ENCODE peak calls at places on chromosomes 13 and 19, in five cellular contexts. D is OCI-LY7, Z is cardiac muscle cell, C is AG04450, N is fibroblast of lung. S is an unnamed sample.

GRCh38 chr13:30340367-30341184 is 33.2 kb upstream of the KATNAL1 start:
- DNase-seq in D (no peak), Z (peak; percentile 13), C (peak; percentile 46), N (peak; percentile 92), S (no peak)

GRCh38 chr19:46753420-46754155 is 7.3 kb upstream of the STRN4 start:
- DNase-seq in D (peak; percentile 81), Z (peak; percentile 68), C (no peak), N (no peak), S (peak; percentile 54)

GRCh38 chr13:38430761-38431160 is 81.1 kb downstream of the UFM1 start:
- DNase-seq in D (no peak), Z (no peak), C (no peak), N (no peak), S (no peak)

GRCh38 chr19:44961821-44962220 is 6.6 kb downstream of the CLPTM1 start:
- DNase-seq in D (no peak), Z (no peak), C (no peak), N (no peak), S (no peak)

GRCh38 chr19:32876236-32876918 is 6.8 kb upstream of the SLC7A9 start:
- DNase-seq in D (no peak), Z (no peak), C (no peak), N (no peak), S (no peak)

GRCh38 chr19:7734220-7735203 is 2.6 kb upstream of the CLEC4G start:
- DNase-seq in D (no peak), Z (no peak), C (no peak), N (peak; percentile 17), S (no peak)

GRCh38 chr13:52954838-52955237 is 73.8 kb upstream of the OLFM4 start:
- DNase-seq in D (no peak), Z (no peak), C (no peak), N (no peak), S (no peak)

GRCh38 chr13:79735228-79735627 is 254.3 kb downstream of the NDFIP2 start:
- DNase-seq in D (no peak), Z (no peak), C (no peak), N (peak; percentile 23), S (no peak)

GRCh38 chr19:13226983-13227382 is 76.8 kb downstream of the IER2 start:
- DNase-seq in D (no peak), Z (no peak), C (no peak), N (no peak), S (no peak)

GRCh38 chr13:40438999-40439797 is 227.2 kb downstream of the FOXO1 start:
- DNase-seq in D (peak; percentile 55), Z (no peak), C (no peak), N (peak; percentile 56), S (no peak)

GRCh38 chr19:18995804-18996241 is 37.5 kb downstream of the SUGP2 start:
- DNase-seq in D (peak; percentile 74), Z (peak; percentile 71), C (peak; percentile 91), N (peak; percentile 94), S (peak; percentile 45)

GRCh38 chr13:99792079-99792921 is 179.3 kb downstream of the ZIC5 start:
- DNase-seq in D (no peak), Z (no peak), C (no peak), N (no peak), S (no peak)

GRCh38 chr19:2230807-2231533 is 5.2 kb downstream of the PLEKHJ1 start:
- DNase-seq in D (no peak), Z (no peak), C (no peak), N (peak; percentile 51), S (no peak)

GRCh38 chr19:1748115-1748702 is 5.1 kb upstream of the ONECUT3 start:
- DNase-seq in D (peak; percentile 60), Z (no peak), C (no peak), N (no peak), S (no peak)

GRCh38 chr13:100800283-100800875 is 125.8 kb upstream of the TMTC4 start:
- DNase-seq in D (no peak), Z (no peak), C (no peak), N (no peak), S (no peak)
- TF ChIP-seq CTCF in D (no peak), Z (no peak), C (no peak), N (no peak), S (no peak)

GRCh38 chr13:41564046-41564445 is 106.7 kb downstream of the RGCC start:
- DNase-seq in D (no peak), Z (no peak), C (no peak), N (no peak), S (no peak)

GRCh38 chr13:41565221-41565620 is 107.9 kb downstream of the RGCC start:
- DNase-seq in D (no peak), Z (no peak), C (peak; percentile 79), N (peak; percentile 78), S (no peak)

GRCh38 chr13:41563501-41564001 is 106.2 kb downstream of the RGCC start:
- DNase-seq in D (no peak), Z (no peak), C (no peak), N (peak; percentile 72), S (no peak)

GRCh38 chr13:41568143-41568989 is 111.0 kb downstream of the RGCC start:
- DNase-seq in D (no peak), Z (no peak), C (no peak), N (no peak), S (no peak)

DNA sequence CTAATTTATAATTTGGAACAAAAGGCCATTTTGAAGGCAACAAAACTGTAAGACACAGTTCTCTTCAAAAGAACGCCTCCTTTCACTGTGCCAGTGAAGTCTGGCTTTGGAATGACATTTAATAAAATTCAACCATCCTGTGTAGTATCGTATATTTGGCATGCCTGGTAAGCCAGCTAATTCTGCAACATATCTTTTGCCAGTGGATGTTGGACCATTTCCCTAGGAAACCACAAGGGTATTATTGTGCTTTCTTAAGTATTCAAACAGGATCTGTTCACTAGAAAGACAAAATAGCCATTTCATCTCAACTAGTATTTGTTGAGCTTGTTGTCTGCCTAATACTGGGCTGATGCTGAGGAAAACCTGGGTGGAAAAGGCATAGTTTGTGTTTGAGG is 111.6 kb downstream of the RGCC start:
- DNase-seq in D (no peak), Z (no peak), C (no peak), N (peak; percentile 71), S (no peak)
- TF ChIP-seq CTCF in D (no peak), Z (peak; percentile 8), C (peak; percentile 30), N (no peak), S (no peak)

GRCh38 chr19:54727562-54727961 is 3.3 kb downstream of the KIR3DL3 start:
- DNase-seq in D (no peak), Z (no peak), C (no peak), N (no peak), S (no peak)
- TF ChIP-seq CTCF in D (no peak), Z (no peak), C (no peak), N (no peak), S (no peak)

GRCh38 chr13:25301347-25302113 is at the start of gene NUP58:
- DNase-seq in D (peak; percentile 95), Z (peak; percentile 93), C (peak; percentile 87), N (peak; percentile 95), S (peak; percentile 88)
- TF ChIP-seq CTCF in D (no peak), Z (no peak), C (no peak), N (no peak), S (no peak)

DNA sequence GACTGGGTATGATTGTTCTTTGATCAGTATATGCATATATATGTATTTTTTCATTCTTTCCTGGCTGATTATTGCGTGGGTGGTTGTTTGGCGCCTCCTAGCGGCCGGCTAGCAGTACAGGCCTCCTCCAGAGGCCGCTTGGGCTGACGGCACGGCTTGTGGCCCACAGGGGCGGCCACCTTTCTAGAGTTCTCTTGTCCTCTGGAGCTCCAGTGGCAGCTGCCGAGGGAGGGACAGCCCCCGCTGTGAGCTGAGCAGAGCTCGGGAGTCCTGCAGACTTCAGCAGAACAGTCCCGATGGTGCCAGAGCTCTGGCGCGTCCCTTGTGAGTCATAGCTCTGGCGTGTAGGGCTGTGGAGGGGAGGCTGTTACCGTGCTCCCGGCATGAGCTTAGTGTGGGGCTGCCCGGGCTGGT is 22.5 kb upstream of the ZNF429 start:
- DNase-seq in D (peak; percentile 44), Z (peak; percentile 55), C (no peak), N (peak; percentile 48), S (no peak)
- TF ChIP-seq CTCF in D (peak; percentile 83), Z (peak; percentile 47), C (no peak), N (peak; percentile 28), S (peak; percentile 59)